ENCODE peak calls at places on chromosomes 4 and X, in four cellular contexts. One of them, this sample, is unnamed.

GRCh38 chr4:113587640-113588275 is 173.8 kb downstream of the CAMK2D start:
- DNase-seq in activated naive CD8-positive, alpha-beta T cell treated with anti-CD3 and anti-CD28 coated beads for 36 hours: no peak
- DNase-seq in effector memory CD4-positive, alpha-beta T cell: no peak
- DNase-seq in NCI-H69: no peak
- DNase-seq in this sample: no peak

GRCh38 chr4:73152893-73153292 is 83.4 kb upstream of the COX18 start:
- DNase-seq in activated naive CD8-positive, alpha-beta T cell treated with anti-CD3 and anti-CD28 coated beads for 36 hours: no peak
- DNase-seq in effector memory CD4-positive, alpha-beta T cell: no peak
- DNase-seq in NCI-H69: no peak
- DNase-seq in this sample: no peak

GRCh38 chr4:73281982-73282381 is 23.4 kb upstream of the ANKRD17 start:
- DNase-seq in activated naive CD8-positive, alpha-beta T cell treated with anti-CD3 and anti-CD28 coated beads for 36 hours: no peak
- DNase-seq in effector memory CD4-positive, alpha-beta T cell: no peak
- DNase-seq in NCI-H69: no peak
- DNase-seq in this sample: no peak

GRCh38 chr4:38322709-38323108 is 341.3 kb upstream of the KLF3 start:
- DNase-seq in activated naive CD8-positive, alpha-beta T cell treated with anti-CD3 and anti-CD28 coated beads for 36 hours: no peak
- DNase-seq in effector memory CD4-positive, alpha-beta T cell: no peak
- DNase-seq in NCI-H69: no peak
- DNase-seq in this sample: no peak

GRCh38 chrX:84477114-84477513 is 25.1 kb downstream of the HDX start:
- DNase-seq in activated naive CD8-positive, alpha-beta T cell treated with anti-CD3 and anti-CD28 coated beads for 36 hours: no peak
- DNase-seq in effector memory CD4-positive, alpha-beta T cell: no peak
- DNase-seq in NCI-H69: no peak
- DNase-seq in this sample: no peak

GRCh38 chr4:72489267-72489666 is 79.8 kb downstream of the ADAMTS3 start:
- DNase-seq in activated naive CD8-positive, alpha-beta T cell treated with anti-CD3 and anti-CD28 coated beads for 36 hours: no peak
- DNase-seq in effector memory CD4-positive, alpha-beta T cell: no peak
- DNase-seq in NCI-H69: no peak
- DNase-seq in this sample: no peak

GRCh38 chrX:52424658-52425057 is 55.8 kb downstream of the XAGE2 start:
- DNase-seq in activated naive CD8-positive, alpha-beta T cell treated with anti-CD3 and anti-CD28 coated beads for 36 hours: no peak
- DNase-seq in effector memory CD4-positive, alpha-beta T cell: no peak
- DNase-seq in NCI-H69: no peak
- DNase-seq in this sample: no peak

GRCh38 chr4:140363558-140363957 is 9.9 kb upstream of the SCOC start:
- DNase-seq in activated naive CD8-positive, alpha-beta T cell treated with anti-CD3 and anti-CD28 coated beads for 36 hours: no peak
- DNase-seq in effector memory CD4-positive, alpha-beta T cell: no peak
- DNase-seq in NCI-H69: peak; percentile 91
- DNase-seq in this sample: no peak

GRCh38 chr4:926538-926937 is 5.6 kb downstream of the GAK start:
- DNase-seq in activated naive CD8-positive, alpha-beta T cell treated with anti-CD3 and anti-CD28 coated beads for 36 hours: no peak
- DNase-seq in effector memory CD4-positive, alpha-beta T cell: no peak
- DNase-seq in NCI-H69: no peak
- DNase-seq in this sample: no peak

GRCh38 chr4:147160908-147161513 is 215.3 kb upstream of the TTC29 start:
- DNase-seq in activated naive CD8-positive, alpha-beta T cell treated with anti-CD3 and anti-CD28 coated beads for 36 hours: no peak
- DNase-seq in effector memory CD4-positive, alpha-beta T cell: no peak
- DNase-seq in NCI-H69: peak; percentile 28
- DNase-seq in this sample: peak; percentile 3

GRCh38 chrX:148878371-148878770 is 378.0 kb downstream of the AFF2 start:
- DNase-seq in activated naive CD8-positive, alpha-beta T cell treated with anti-CD3 and anti-CD28 coated beads for 36 hours: no peak
- DNase-seq in effector memory CD4-positive, alpha-beta T cell: no peak
- DNase-seq in NCI-H69: no peak
- DNase-seq in this sample: no peak

GRCh38 chr4:153318696-153319320 is 25.7 kb upstream of the MND1 start:
- DNase-seq in activated naive CD8-positive, alpha-beta T cell treated with anti-CD3 and anti-CD28 coated beads for 36 hours: no peak
- DNase-seq in effector memory CD4-positive, alpha-beta T cell: no peak
- DNase-seq in NCI-H69: peak; percentile 64
- DNase-seq in this sample: peak; percentile 15